ENCODE peak calls at places on chromosomes 11 and 22, in four cellular contexts. B, G, D and U are unnamed samples.

GRCh38 chr11:43933608-43934358 is 8.7 kb upstream of the C11orf96 start:
- DNase-seq in D (no peak), B (no peak), G (no peak), U (no peak)

GRCh38 chr22:28442264-28442950 is 237.2 kb downstream of the TTC28 start:
- DNase-seq in B (peak), G (peak), D (peak), U (peak)

GRCh38 chr11:824292-824880 is 3.3 kb upstream of the CRACR2B start:
- DNase-seq in B (no peak), D (no peak), G (no peak), U (no peak)

GRCh38 chr11:91373497-91373896 is 851.1 kb upstream of the FAT3 start:
- DNase-seq in D (no peak), G (no peak), B (no peak), U (no peak)

GRCh38 chr11:66720223-66720898 is 8.7 kb downstream of the SPTBN2 start:
- DNase-seq in B (no peak), D (peak), G (no peak), U (peak)

GRCh38 chr11:44840526-44840925 is 110.2 kb downstream of the TP53I11 start:
- DNase-seq in B (no peak), G (no peak), D (no peak), U (no peak)

GRCh38 chr11:11078344-11078743 is 220.5 kb upstream of the ZBED5 start:
- DNase-seq in D (no peak), G (no peak), B (no peak), U (no peak)

GRCh38 chr22:38656256-38657148 is at the start of the genes CBY1 and FAM227A:
- DNase-seq in G (peak), D (peak), B (peak), U (peak)

GRCh38 chr11:3043315-3043871 is 13.8 kb downstream of the CARS1 start:
- DNase-seq in D (no peak), G (peak), B (no peak), U (no peak)

GRCh38 chr11:105005451-105005845 is 17.5 kb downstream of the CASP5 start:
- DNase-seq in D (no peak), G (no peak), B (no peak), U (no peak)

GRCh38 chr22:22770280-22770871 is 117.2 kb upstream of the IGLL5 start:
- DNase-seq in B (peak), D (peak), G (peak), U (peak)
- TF ChIP-seq CTCF in B (peak), D (peak), G (peak), U (peak)

GRCh38 chr11:126573325-126574076 is 218.0 kb downstream of the ST3GAL4 start:
- DNase-seq in D (no peak), B (no peak), G (no peak), U (no peak)
- TF ChIP-seq CTCF in D (no peak), B (no peak), G (peak), U (no peak)

GRCh38 chr22:46770726-46771125 is 8.3 kb downstream of the TBC1D22A start:
- DNase-seq in B (peak), D (no peak), G (no peak), U (no peak)
- TF ChIP-seq CTCF in B (no peak), D (no peak), G (no peak), U (no peak)

GRCh38 chr11:62588966-62589637 is 2.2 kb downstream of the TUT1 start:
- DNase-seq in G (no peak), B (no peak), D (no peak), U (no peak)
- TF ChIP-seq CTCF in G (peak), B (no peak), D (peak), U (peak)

GRCh38 chr11:88886796-88887195 is 179.0 kb downstream of the GRM5 start:
- DNase-seq in B (no peak), G (no peak), D (peak), U (peak)
- TF ChIP-seq CTCF in B (peak), G (peak), D (peak), U (no peak)

GRCh38 chr11:8766993-8767374 is 84.4 kb downstream of the RPL27A start:
- DNase-seq in D (no peak), B (no peak), G (no peak), U (no peak)

GRCh38 chr11:8766043-8766992 is 83.7 kb downstream of the RPL27A start:
- DNase-seq in D (no peak), B (no peak), G (no peak), U (no peak)

GRCh38 chr11:8765294-8765693 is 82.7 kb downstream of the RPL27A start:
- DNase-seq in B (no peak), D (no peak), G (no peak), U (no peak)

GRCh38 chr11:8767466-8768142 is 85.0 kb downstream of the RPL27A start:
- DNase-seq in B (no peak), G (no peak), D (no peak), U (no peak)

DNA sequence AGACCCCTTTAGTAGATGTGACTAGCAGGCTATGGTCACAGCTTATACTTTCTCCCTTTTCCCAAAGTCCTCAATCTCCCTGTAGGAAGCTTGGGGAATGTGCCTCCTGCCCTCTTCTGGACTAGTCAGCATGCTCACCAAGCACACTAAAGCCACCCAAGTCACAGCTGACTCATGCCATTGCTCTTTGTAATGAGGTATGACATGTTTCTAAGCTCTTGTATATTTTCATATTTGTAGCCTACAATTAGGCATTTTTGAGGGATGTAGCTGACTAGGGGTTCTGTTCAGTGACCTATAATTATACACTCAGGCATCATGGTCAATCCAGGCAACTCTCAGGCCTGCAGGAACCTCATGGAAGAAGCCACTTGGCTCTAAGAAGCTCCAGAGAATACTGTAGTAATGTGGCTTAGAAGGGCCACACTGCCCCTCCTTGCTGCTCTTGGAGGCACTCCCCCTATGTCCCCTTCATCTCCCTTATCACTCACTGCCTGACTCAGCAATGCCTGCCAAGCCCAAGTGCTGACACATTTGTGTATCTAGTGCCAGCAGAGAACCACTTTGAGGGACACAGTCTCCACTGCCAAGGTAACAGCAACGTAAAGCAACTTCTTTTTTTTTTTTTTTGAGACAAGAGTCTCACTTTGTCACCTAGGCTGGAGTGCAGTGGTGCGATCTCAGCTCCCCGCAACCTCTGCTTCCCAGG is 86.2 kb downstream of the RPL27A start:
- DNase-seq in G (peak), B (no peak), D (peak), U (peak)
- TF ChIP-seq CTCF in G (peak), B (peak), D (no peak), U (no peak)

GRCh38 chr11:14836106-14836492 is 55.9 kb downstream of the CYP2R1 start:
- DNase-seq in B (no peak), G (no peak), D (no peak), U (no peak)

DNA sequence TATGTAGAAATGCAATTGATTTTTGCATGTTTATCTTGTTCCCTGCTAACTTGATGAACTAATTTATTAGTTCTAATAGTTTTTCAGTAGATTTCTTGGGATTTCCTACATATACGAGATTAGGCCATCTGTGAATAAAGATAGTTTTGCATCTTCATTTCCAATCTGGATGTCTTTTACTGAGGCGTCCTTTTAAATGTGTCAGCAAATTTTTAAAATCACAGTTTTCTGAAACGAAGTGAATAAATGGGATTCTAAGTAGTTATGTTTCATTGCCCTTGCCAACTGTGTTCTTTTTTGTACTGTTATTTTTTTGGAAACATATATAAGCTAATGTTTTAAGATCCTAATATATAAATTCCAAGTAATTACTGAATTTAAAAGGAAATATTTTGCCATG is 50.0 kb downstream of the CYP2R1 start:
- DNase-seq in B (no peak), G (no peak), D (no peak), U (no peak)
- TF ChIP-seq CTCF in B (no peak), G (no peak), D (no peak), U (no peak)

GRCh38 chr22:50401907-50402306 is 58.8 kb downstream of the PPP6R2 start:
- DNase-seq in B (no peak), D (no peak), G (no peak), U (no peak)

GRCh38 chr22:50400406-50400805 is 57.3 kb downstream of the PPP6R2 start:
- DNase-seq in G (no peak), B (no peak), D (no peak), U (no peak)

GRCh38 chr22:50400931-50401330 is 57.8 kb downstream of the PPP6R2 start:
- DNase-seq in B (no peak), G (no peak), D (no peak), U (no peak)

GRCh38 chr22:50398698-50399648 is 55.8 kb downstream of the PPP6R2 start:
- DNase-seq in B (no peak), G (no peak), D (no peak), U (no peak)

GRCh38 chr22:50399751-50400331 is 56.7 kb downstream of the PPP6R2 start:
- DNase-seq in G (peak), D (peak), B (peak), U (peak)
- TF ChIP-seq CTCF in G (peak), D (peak), B (peak), U (no peak)

DNA sequence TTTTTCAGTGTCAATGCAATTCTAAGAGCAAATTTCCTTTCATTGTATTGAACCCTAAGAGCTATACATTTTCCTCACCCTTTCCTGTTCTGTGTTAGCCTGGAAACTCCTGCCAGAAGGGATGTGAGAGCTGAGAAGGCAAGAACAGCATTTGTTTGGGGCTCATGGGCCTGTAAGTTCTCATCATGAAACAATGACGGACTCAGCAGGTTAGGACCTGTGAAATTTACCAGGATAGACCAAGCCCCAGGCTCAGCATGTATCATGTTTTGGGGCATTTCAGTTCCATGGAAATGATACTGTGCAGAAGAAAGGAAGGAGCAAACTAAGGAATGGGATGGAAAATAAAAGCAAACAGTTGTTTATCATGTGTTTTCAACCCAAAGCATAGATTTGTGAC is 41.6 kb downstream of the NTM start:
- DNase-seq in G (no peak), B (no peak), D (no peak), U (no peak)
- TF ChIP-seq CTCF in G (no peak), B (no peak), D (no peak), U (no peak)

GRCh38 chr11:65615950-65616574 is 486 bp downstream of the PCNX3 start:
- DNase-seq in G (no peak), D (peak), B (peak), U (peak)

GRCh38 chr11:65613091-65613928 is 711 bp downstream of the MAP3K11 start:
- DNase-seq in D (no peak), B (peak), G (no peak), U (peak)

GRCh38 chr11:65616575-65617001 is 1.0 kb downstream of the PCNX3 start:
- DNase-seq in B (no peak), D (no peak), G (no peak), U (no peak)

GRCh38 chr11:65617136-65617850 is 1.7 kb downstream of the PCNX3 start:
- DNase-seq in B (no peak), G (no peak), D (no peak), U (no peak)

DNA sequence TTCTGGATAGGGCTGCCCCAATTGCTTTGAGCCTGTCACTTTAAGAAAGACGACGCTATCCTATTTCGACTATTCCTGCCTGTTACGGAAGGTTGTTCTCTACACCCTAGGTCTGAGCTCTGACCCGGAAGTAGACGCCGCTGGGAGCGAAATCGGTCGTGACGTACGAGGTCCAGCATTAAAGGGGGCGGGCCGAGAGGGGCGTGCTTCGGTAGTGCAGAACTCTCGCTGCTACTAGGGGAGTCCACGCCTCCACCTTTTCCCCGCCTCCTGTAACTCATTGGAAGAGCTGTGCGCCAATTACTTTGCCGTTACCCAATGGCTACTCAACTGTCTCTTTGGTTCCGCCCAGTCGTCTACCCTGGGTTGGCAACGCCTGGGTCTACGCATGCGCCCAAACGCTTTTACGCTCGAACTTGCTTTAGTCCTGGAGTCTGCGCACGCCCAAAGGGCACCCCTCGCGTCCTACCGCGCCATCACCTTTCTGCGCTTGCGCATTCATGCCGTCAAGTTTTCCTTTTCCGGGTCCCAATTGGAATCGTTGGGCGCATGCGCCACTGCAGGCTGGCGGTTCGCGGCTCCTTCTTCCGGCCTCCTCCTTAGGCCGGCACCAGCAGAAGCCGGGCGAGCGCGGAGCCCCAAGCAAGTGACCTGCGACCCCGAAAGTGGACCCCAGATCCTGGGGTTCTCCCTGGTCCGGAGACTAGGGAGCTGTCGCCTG is at the start of gene PCNX3:
- DNase-seq in D (peak), G (peak), B (peak), U (peak)
- TF ChIP-seq CTCF in D (no peak), G (no peak), B (no peak), U (no peak)